ENCODE peak calls at places on chromosome 10, in four cellular contexts. E is suprapubic skin, S is neural progenitor cell, J is astrocyte. K is an unnamed sample.

GRCh38 chr10:120861200-120861599 is 10.0 kb downstream of the WDR11 start:
- DNase-seq in J (no peak), S (no peak), E (no peak), K (no peak)

GRCh38 chr10:77377678-77378352 is 259.8 kb downstream of the KCNMA1 start:
- DNase-seq in E (no peak), J (no peak), S (no peak), K (no peak)

GRCh38 chr10:78756604-78757442 is 311.9 kb upstream of the ZMIZ1 start:
- DNase-seq in E (peak; percentile 92), S (peak; percentile 44), J (peak; percentile 97), K (peak; percentile 37)

GRCh38 chr10:68075550-68076004 is 494 bp upstream of the HERC4 start:
- DNase-seq in J (no peak), S (no peak), E (no peak), K (no peak)

GRCh38 chr10:58781873-58782488 is 269.3 kb downstream of the BICC1 start:
- DNase-seq in E (no peak), S (peak; percentile 56), J (no peak), K (no peak)

GRCh38 chr10:4270116-4270515 is 485.1 kb upstream of the KLF6 start:
- DNase-seq in J (peak; percentile 78), S (no peak), E (no peak), K (no peak)

GRCh38 chr10:129742742-129743550 is 221.1 kb downstream of the EBF3 start:
- DNase-seq in J (no peak), E (peak; percentile 28), S (no peak), K (no peak)

GRCh38 chr10:32130788-32131187 is 74.6 kb upstream of the KIF5B start:
- DNase-seq in S (no peak), J (no peak), E (no peak), K (no peak)

GRCh38 chr10:484441-484924 is 205.0 kb downstream of the DIP2C start:
- DNase-seq in J (peak; percentile 45), E (no peak), S (peak; percentile 57), K (no peak)

GRCh38 chr10:124997791-124998623 is 56.1 kb downstream of the ZRANB1 start:
- DNase-seq in S (no peak), E (peak; percentile 62), J (no peak), K (no peak)

GRCh38 chr10:80524190-80524589 is 13.5 kb upstream of the SH2D4B start:
- DNase-seq in J (no peak), S (no peak), E (no peak), K (no peak)

GRCh38 chr10:99540673-99541531 is 8.2 kb downstream of the NKX2-3 start:
- DNase-seq in E (no peak), J (no peak), S (peak; percentile 72), K (no peak)

GRCh38 chr10:120453886-120454285 is 3.1 kb upstream of the PLPP4 start:
- DNase-seq in J (no peak), E (no peak), S (no peak), K (no peak)

GRCh38 chr10:26449726-26450125 is 11.6 kb downstream of the APBB1IP start:
- DNase-seq in S (no peak), E (no peak), J (no peak), K (no peak)

GRCh38 chr10:26451903-26452302 is 13.8 kb downstream of the APBB1IP start:
- DNase-seq in S (no peak), E (no peak), J (no peak), K (no peak)

GRCh38 chr10:26446258-26446657 is 8.1 kb downstream of the APBB1IP start:
- DNase-seq in J (no peak), E (no peak), S (no peak), K (no peak)

GRCh38 chr10:26448292-26448691 is 10.2 kb downstream of the APBB1IP start:
- DNase-seq in S (no peak), J (no peak), E (no peak), K (no peak)

GRCh38 chr10:26448706-26449435 is 10.7 kb downstream of the APBB1IP start:
- DNase-seq in E (no peak), S (no peak), J (no peak), K (no peak)
- H3K36me3 ChIP-seq in E (no peaks in the 10 kb centered on the region), S (no peaks in the 10 kb centered on the region), J (no peaks in the 10 kb centered on the region), K (no peaks in the 10 kb centered on the region)

GRCh38 chr10:23314835-23315239 is 29.8 kb downstream of the C10orf67 start:
- DNase-seq in E (no peak), J (peak; percentile 58), S (peak; percentile 80), K (no peak)
- TF ChIP-seq CTCF in E (peak; percentile 52), J (peak; percentile 73), S (peak; percentile 79), K (peak; percentile 64)

GRCh38 chr10:44383749-44384600 is 922 bp downstream of the CXCL12 start:
- DNase-seq in E (peak; percentile 62), J (no peak), S (peak; percentile 65), K (no peak)

GRCh38 chr10:44382131-44382858 is 2.6 kb downstream of the CXCL12 start:
- DNase-seq in S (peak; percentile 50), J (no peak), E (peak; percentile 46), K (no peak)

GRCh38 chr10:44380829-44381600 is 3.9 kb downstream of the CXCL12 start:
- DNase-seq in S (no peak), E (peak; percentile 41), J (no peak), K (no peak)

GRCh38 chr10:44384601-44385422 is at the start of gene CXCL12:
- DNase-seq in S (peak; percentile 74), E (peak; percentile 68), J (no peak), K (no peak)

DNA sequence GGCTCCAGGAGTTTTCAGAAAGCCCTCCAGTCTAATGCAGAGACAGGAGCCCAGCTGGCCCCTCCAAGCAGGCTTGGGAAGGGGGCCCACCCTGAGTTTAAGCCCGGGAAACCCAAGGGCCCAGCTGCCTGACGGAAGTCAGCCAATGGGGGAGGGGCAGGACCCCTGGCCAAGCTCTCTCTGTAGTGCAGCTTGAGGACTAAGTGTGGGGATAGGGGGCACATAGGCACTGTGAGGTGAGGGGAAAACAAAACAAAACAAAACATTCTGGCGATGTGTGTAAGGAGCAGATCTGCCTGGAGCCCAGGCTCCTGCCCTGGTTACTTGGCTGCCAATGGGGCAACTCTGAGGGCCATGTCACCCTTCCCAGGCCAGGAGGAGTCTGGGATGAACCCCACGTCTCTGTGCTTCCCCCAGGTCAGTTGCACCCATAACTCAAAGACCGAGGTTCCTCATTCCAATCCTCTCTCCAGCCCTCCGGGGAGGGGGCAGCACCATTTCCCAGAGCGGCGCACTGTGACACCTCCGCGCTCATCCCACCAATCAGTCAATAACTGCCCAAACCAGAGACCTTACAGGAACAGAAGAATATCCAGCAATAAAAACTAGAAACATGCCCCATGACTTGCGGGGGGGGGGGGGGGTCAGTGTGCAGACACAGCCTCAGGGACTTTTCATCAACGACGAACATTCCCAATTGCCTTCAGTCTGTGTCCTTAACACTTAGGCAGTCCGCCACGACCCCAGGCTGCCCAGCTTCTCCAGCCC is 1.7 kb downstream of the CXCL12 start:
- DNase-seq in E (peak; percentile 37), S (peak; percentile 45), J (no peak), K (no peak)
- H3K4me3 ChIP-seq in E (peak overlapping the region; percentile 68), S (peak overlapping the region; percentile 52), J (peak overlapping the region; percentile 61), K (peak overlapping the region; percentile 52)

GRCh38 chr10:12202230-12202629 is 6.2 kb downstream of the CDC123 start:
- DNase-seq in J (no peak), E (no peak), S (no peak), K (no peak)
- H3K36me3 ChIP-seq in J (peaks cover 26% of the 10 kb centered on the region), E (peaks cover 44% of the 10 kb centered on the region), S (peaks cover 12% of the 10 kb centered on the region), K (no peaks in the 10 kb centered on the region)

GRCh38 chr10:72524489-72524888 is 101.4 kb downstream of the MICU1 start:
- DNase-seq in E (no peak), S (no peak), J (no peak), K (no peak)
- TF ChIP-seq CTCF in E (no peak), S (no peak), J (no peak), K (no peak)

DNA sequence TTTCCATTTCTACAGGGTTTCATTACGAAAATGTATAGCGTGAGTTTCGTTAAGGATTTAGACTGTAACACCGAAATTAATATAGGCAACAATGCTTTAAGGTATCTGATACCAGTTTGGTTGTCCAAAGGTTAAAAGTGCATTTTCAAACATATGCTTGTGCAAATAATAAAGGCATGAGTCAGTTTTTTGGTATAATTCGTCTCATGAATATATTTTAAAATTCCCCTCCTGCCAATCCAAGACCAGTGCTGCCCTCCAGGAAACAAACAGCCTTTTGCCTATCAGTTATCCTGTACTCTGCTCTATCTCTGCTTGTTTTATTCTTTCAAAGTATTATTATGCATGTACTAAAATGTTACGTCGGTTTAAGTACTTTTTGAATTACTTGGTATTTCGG is 2.0 kb downstream of the LCOR start:
- DNase-seq in E (no peak), J (no peak), S (no peak), K (no peak)
- H3K4me3 ChIP-seq in E (peak overlapping the region; percentile 93), J (peak overlapping the region; percentile 67), S (peak overlapping the region; percentile 96), K (peak overlapping the region; percentile 94)

GRCh38 chr10:87753995-87754866 is 63.8 kb downstream of the ATAD1 start:
- DNase-seq in E (no peak), J (no peak), S (no peak), K (no peak)

GRCh38 chr10:87752571-87752970 is 65.5 kb downstream of the ATAD1 start:
- DNase-seq in S (no peak), E (no peak), J (peak; percentile 72), K (no peak)

GRCh38 chr10:87750001-87750651 is 67.9 kb downstream of the ATAD1 start:
- DNase-seq in J (peak; percentile 91), S (peak; percentile 13), E (no peak), K (no peak)

GRCh38 chr10:87750817-87751216 is 67.2 kb downstream of the ATAD1 start:
- DNase-seq in S (no peak), E (no peak), J (no peak), K (no peak)

GRCh38 chr10:87751274-87751673 is 66.8 kb downstream of the ATAD1 start:
- DNase-seq in E (no peak), J (no peak), S (no peak), K (no peak)
- H3K36me3 ChIP-seq in E (peaks cover 20% of the 10 kb centered on the region), J (peaks cover 13% of the 10 kb centered on the region), S (peaks cover 12% of the 10 kb centered on the region), K (no peaks in the 10 kb centered on the region)

GRCh38 chr10:50362547-50363125 is 111.3 kb upstream of the ASAH2 start:
- DNase-seq in E (no peak), S (no peak), J (no peak), K (no peak)

GRCh38 chr10:50361946-50362345 is 110.6 kb upstream of the ASAH2 start:
- DNase-seq in S (no peak), J (no peak), E (no peak), K (no peak)

GRCh38 chr10:50369931-50370330 is 118.6 kb upstream of the ASAH2 start:
- DNase-seq in J (peak; percentile 23), E (no peak), S (no peak), K (no peak)

GRCh38 chr10:50367732-50368131 is 116.4 kb upstream of the ASAH2 start:
- DNase-seq in S (peak; percentile 65), E (no peak), J (peak; percentile 16), K (no peak)
- TF ChIP-seq CTCF in S (peak; percentile 58), E (no peak), J (peak; percentile 48), K (peak; percentile 26)

GRCh38 chr10:20146004-20146403 is 329.8 kb downstream of the PLXDC2 start:
- DNase-seq in S (no peak), J (no peak), E (no peak), K (no peak)
- H3K4me3 ChIP-seq in S (no peak overlapping the region), J (no peak overlapping the region), E (no peak overlapping the region), K (no peak overlapping the region)

K was measured in esophagus squamous epithelium.